ENCODE peak calls at places on chromosomes 1 and 21, in eight cellular contexts. A, F, V, K, R, W, I and X are unnamed samples.

GRCh38 chr1:213884942-213885341 is 102.8 kb upstream of the PROX1 start:
- DNase-seq in R (no peak), I (no peak), W (no peak), F (no peak), V (no peak), A (no peak), K (no peak), X (no peak)

GRCh38 chr21:29299046-29299905 is 554 bp downstream of the BACH1 start:
- DNase-seq in F (peak; percentile 52), I (peak; percentile 85), V (peak; percentile 81), W (no peak), A (peak; percentile 46), K (peak; percentile 34), R (peak; percentile 59), X (no peak)

GRCh38 chr1:207747627-207748492 is 4.0 kb upstream of the CD46 start:
- DNase-seq in F (no peak), I (no peak), W (no peak), V (no peak), R (no peak), K (no peak), A (no peak), X (peak; percentile 63)

GRCh38 chr21:43752758-43753438 is 23.2 kb downstream of the CSTB start:
- DNase-seq in K (no peak), R (no peak), W (no peak), F (no peak), A (no peak), V (no peak), I (no peak), X (no peak)

GRCh38 chr21:36705679-36706481 is 7.0 kb downstream of the SIM2 start:
- DNase-seq in W (no peak), F (no peak), I (no peak), R (no peak), A (no peak), K (no peak), V (peak; percentile 27), X (peak; percentile 81)

GRCh38 chr1:201268604-201269151 is 14.6 kb upstream of the PKP1 start:
- DNase-seq in F (peak; percentile 72), K (peak; percentile 76), I (peak; percentile 68), A (peak; percentile 82), W (peak; percentile 44), V (no peak), R (no peak), X (no peak)

GRCh38 chr1:78918157-78918556 is 88.4 kb downstream of the ADGRL4 start:
- DNase-seq in R (no peak), F (no peak), A (no peak), K (no peak), W (no peak), V (no peak), I (no peak), X (no peak)

GRCh38 chr1:7265771-7266371 is 480.6 kb downstream of the CAMTA1 start:
- DNase-seq in I (no peak), K (no peak), W (peak; percentile 79), F (peak; percentile 93), V (no peak), R (no peak), A (peak; percentile 59), X (no peak)

GRCh38 chr1:197437891-197438853 is 170.1 kb downstream of the CRB1 start:
- DNase-seq in K (no peak), A (no peak), R (no peak), W (no peak), F (no peak), V (no peak), I (no peak), X (no peak)

GRCh38 chr1:81410351-81410750 is 390.4 kb upstream of the ADGRL2 start:
- DNase-seq in F (no peak), A (no peak), I (no peak), R (no peak), K (no peak), W (no peak), V (no peak), X (no peak)

GRCh38 chr1:50268049-50268448 is 155.2 kb downstream of the DMRTA2 start:
- DNase-seq in I (no peak), R (no peak), F (peak; percentile 57), V (no peak), W (no peak), K (no peak), A (no peak), X (peak; percentile 64)

GRCh38 chr1:174652496-174653280 is 204.9 kb downstream of the GPR52 start:
- DNase-seq in K (no peak), R (no peak), I (no peak), F (no peak), W (no peak), A (no peak), V (no peak), X (peak; percentile 46)

GRCh38 chr1:153655333-153655732 is 3.2 kb upstream of the SNAPIN start:
- DNase-seq in A (no peak), K (no peak), W (no peak), V (no peak), I (no peak), F (no peak), R (no peak), X (no peak)

GRCh38 chr21:43919871-43920801 is 55.1 kb downstream of the AGPAT3 start:
- DNase-seq in R (no peak), W (no peak), K (no peak), A (no peak), V (no peak), F (no peak), I (peak; percentile 53), X (no peak)

GRCh38 chr1:218642033-218642954 is 297.2 kb downstream of the TGFB2 start:
- DNase-seq in V (no peak), W (no peak), K (no peak), R (no peak), I (no peak), A (peak; percentile 62), F (no peak), X (no peak)

GRCh38 chr1:109954180-109954579 is 30.4 kb upstream of the AHCYL1 start:
- DNase-seq in W (no peak), I (no peak), K (no peak), F (no peak), A (no peak), V (no peak), R (no peak), X (no peak)